ENCODE peak calls at places on chromosomes 2 and 18, in six cellular contexts. Q is heart left ventricle, Z is glutamatergic neuron, A is stomach, Y is lower lobe of right lung, L is GM12865. O is an unnamed sample.

GRCh38 chr2:178870703-178871102 is 63.5 kb upstream of the TTN start:
- DNase-seq in L (no peak), A (no peak), Y (no peak), Q (no peak), Z (no peak), O (no peak)

GRCh38 chr2:58553937-58554336 is 312.8 kb upstream of the FANCL start:
- DNase-seq in L (peak), Z (no peak), Q (no peak), A (no peak), Y (no peak), O (no peak)

GRCh38 chr2:223109341-223109740 is 57.4 kb downstream of the KCNE4 start:
- DNase-seq in Z (no peak), L (no peak), Q (no peak), Y (no peak), A (no peak), O (no peak)

GRCh38 chr18:59835656-59836379 is 64.0 kb upstream of the PMAIP1 start:
- DNase-seq in L (peak), A (no peak), Y (no peak), Z (no peak), Q (no peak), O (peak)

GRCh38 chr2:15800489-15801329 is 139.6 kb upstream of the MYCN start:
- DNase-seq in Q (no peak), A (no peak), Z (no peak), Y (no peak), L (no peak), O (no peak)

GRCh38 chr2:138846216-138846821 is 66.1 kb upstream of the NXPH2 start:
- DNase-seq in Z (no peak), Q (no peak), Y (no peak), L (peak), A (no peak), O (no peak)

GRCh38 chr2:65265090-65266045 is 37.7 kb downstream of the ACTR2 start:
- DNase-seq in L (peak), Z (no peak), A (no peak), Q (no peak), Y (no peak), O (peak)

GRCh38 chr2:66494708-66495107 is 59.8 kb downstream of the MEIS1 start:
- DNase-seq in L (no peak), A (peak), Y (no peak), Q (no peak), Z (no peak), O (no peak)

GRCh38 chr2:18883626-18884456 is 294.5 kb upstream of the NT5C1B start:
- DNase-seq in L (peak), A (no peak), Y (no peak), Z (no peak), Q (no peak), O (no peak)

GRCh38 chr2:9815076-9815475 is 28.2 kb upstream of the TAF1B start:
- DNase-seq in Y (no peak), A (peak), Z (no peak), L (no peak), Q (no peak), O (no peak)

GRCh38 chr2:152573168-152573567 is 144.1 kb downstream of the PRPF40A start:
- DNase-seq in Y (no peak), A (no peak), L (peak), Z (no peak), Q (no peak), O (no peak)

GRCh38 chr18:21191596-21192307 is 50.3 kb upstream of the GREB1L start:
- DNase-seq in Y (peak), Q (peak), A (peak), Z (peak), L (peak), O (peak)
- TF ChIP-seq CTCF in Y (peak), Q (peak), A (no peak), Z (peak), L (peak), O (peak)

GRCh38 chr2:155218945-155219344 is 520.5 kb downstream of the KCNJ3 start:
- DNase-seq in Y (no peak), A (no peak), Z (no peak), Q (no peak), L (peak), O (no peak)

GRCh38 chr2:155218292-155218924 is 519.9 kb downstream of the KCNJ3 start:
- DNase-seq in Z (no peak), A (no peak), Y (no peak), L (no peak), Q (no peak), O (no peak)

DNA sequence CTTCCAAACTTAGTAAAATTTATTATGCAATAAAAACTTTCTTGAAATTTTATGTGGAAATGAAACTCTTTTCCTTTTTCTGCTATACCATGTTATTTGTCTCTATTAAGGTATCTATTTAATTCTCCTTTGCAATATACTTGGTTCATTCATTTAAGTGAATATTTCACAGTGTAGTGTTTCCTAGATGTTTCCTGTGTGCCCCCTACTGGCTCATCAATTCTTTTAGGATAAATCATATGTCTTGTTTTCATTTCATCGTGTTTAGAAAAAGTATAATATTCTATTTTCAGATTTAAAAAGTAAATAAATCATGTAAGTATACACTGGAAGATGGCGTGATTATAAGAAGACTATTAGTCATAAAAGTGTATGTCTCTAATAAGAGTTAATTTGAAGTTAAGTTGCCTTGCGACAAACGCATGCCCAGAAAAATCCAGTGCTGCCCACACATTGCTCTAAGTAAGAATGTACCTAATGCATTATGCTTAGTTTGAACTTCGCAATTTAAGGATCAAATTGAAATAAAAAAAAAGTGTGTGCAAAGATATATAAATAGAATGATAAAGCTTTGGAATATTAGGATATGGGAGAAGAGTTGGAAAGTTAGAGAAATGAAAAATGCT is 525.4 kb downstream of the KCNJ3 start:
- DNase-seq in Q (no peak), A (no peak), Y (no peak), L (peak), Z (no peak), O (no peak)
- TF ChIP-seq CTCF in Q (peak), A (no peak), Y (peak), L (peak), Z (peak), O (peak)

GRCh38 chr2:135582383-135582782 is 51.1 kb downstream of the R3HDM1 start:
- DNase-seq in Z (no peak), Y (no peak), A (no peak), Q (no peak), L (no peak), O (no peak)

GRCh38 chr2:135581282-135581681 is 50.0 kb downstream of the R3HDM1 start:
- DNase-seq in L (no peak), Z (no peak), Q (no peak), Y (no peak), A (no peak), O (no peak)

GRCh38 chr2:135586148-135586547 is 54.9 kb downstream of the R3HDM1 start:
- DNase-seq in Z (no peak), A (no peak), Q (no peak), Y (no peak), L (no peak), O (no peak)

GRCh38 chr2:135587958-135588357 is 56.7 kb downstream of the R3HDM1 start:
- DNase-seq in Y (no peak), A (no peak), Z (no peak), Q (no peak), L (no peak), O (no peak)

GRCh38 chr2:135585586-135585985 is 54.3 kb downstream of the R3HDM1 start:
- DNase-seq in Q (no peak), L (peak), Z (no peak), A (no peak), Y (no peak), O (no peak)
- TF ChIP-seq CTCF in Q (no peak), L (peak), Z (no peak), A (no peak), Y (no peak), O (no peak)

GRCh38 chr2:136139601-136140000 is 21.7 kb upstream of the CXCR4 start:
- DNase-seq in A (no peak), L (peak), Q (no peak), Z (no peak), Y (no peak), O (no peak)
- TF ChIP-seq CTCF in A (no peak), L (no peak), Q (no peak), Z (no peak), Y (no peak), O (no peak)